ENCODE peak calls at places on chromosomes 16 and 17, in seven cellular contexts. M is astrocyte of the spinal cord; Z is nephron progenitor cell; E is CD4-positive, alpha-beta T cell; A is bronchial epithelial cell; C is RWPE1; I is upper lobe of right lung. X is an unnamed sample.

GRCh38 chr17:33404070-33404770 is 111.1 kb upstream of the ASIC2 start:
- DNase-seq in C (no peak), E (no peak), A (no peak), Z (no peak), M (no peak), I (no peak), X (no peak)

GRCh38 chr17:3801792-3802191 is 804 bp upstream of the ITGAE start:
- DNase-seq in Z (no peak), A (no peak), I (no peak), M (no peak), E (no peak), C (no peak), X (no peak)

GRCh38 chr16:88865742-88866141 is 718 bp downstream of the PABPN1L start:
- DNase-seq in C (no peak), I (no peak), M (no peak), Z (no peak), E (no peak), A (no peak), X (no peak)

GRCh38 chr17:16371742-16372141 is 9.1 kb upstream of the UBB start:
- DNase-seq in I (no peak), E (no peak), C (no peak), Z (no peak), M (peak), A (peak), X (peak)

GRCh38 chr16:67260426-67261063 is 11.8 kb downstream of the SLC9A5 start:
- DNase-seq in M (peak), A (peak), E (no peak), C (no peak), Z (no peak), I (no peak), X (no peak)

GRCh38 chr16:24778676-24779075 is 49.2 kb downstream of the TNRC6A start:
- DNase-seq in A (no peak), M (no peak), C (no peak), Z (no peak), E (no peak), I (no peak), X (no peak)

GRCh38 chr17:2192367-2193028 is 111.1 kb downstream of the SMG6 start:
- DNase-seq in A (peak), M (peak), E (no peak), I (no peak), C (peak), Z (no peak), X (peak)

GRCh38 chr17:43530303-43531081 is 15.6 kb downstream of the ETV4 start:
- DNase-seq in M (peak), C (peak), E (no peak), A (peak), I (peak), Z (peak), X (peak)

GRCh38 chr17:12521416-12521815 is 144.3 kb upstream of the MYOCD start:
- DNase-seq in E (no peak), C (no peak), M (no peak), Z (no peak), A (no peak), I (no peak), X (no peak)

GRCh38 chr17:27816946-27817345 is 16.6 kb upstream of the NOS2 start:
- DNase-seq in E (no peak), I (no peak), C (no peak), M (no peak), Z (no peak), A (no peak), X (no peak)

GRCh38 chr16:81463296-81463890 is 18.8 kb downstream of the CMIP start:
- DNase-seq in Z (no peak), M (no peak), A (no peak), I (no peak), C (no peak), E (no peak), X (no peak)

GRCh38 chr16:87765776-87766484 is at the start of gene KLHDC4:
- DNase-seq in Z (peak), E (peak), I (peak), C (peak), A (peak), M (peak), X (peak)

GRCh38 chr16:67481561-67482259 is 753 bp upstream of the ATP6V0D1 start:
- DNase-seq in I (peak), C (no peak), Z (no peak), E (no peak), A (no peak), M (no peak), X (no peak)

GRCh38 chr16:20879175-20880053 is 20.7 kb downstream of the DCUN1D3 start:
- DNase-seq in Z (no peak), E (no peak), M (peak), I (no peak), C (peak), A (peak), X (peak)

GRCh38 chr17:47742319-47743181 is 9.5 kb downstream of the TBX21 start:
- DNase-seq in Z (peak), I (no peak), A (no peak), E (no peak), M (no peak), C (no peak), X (no peak)
- TF ChIP-seq CTCF in Z (peak), I (peak), A (peak), E (peak), M (peak), C (no peak), X (peak)

GRCh38 chr16:23640959-23641765 is at the start of the genes DCTN5 and PALB2:
- DNase-seq in I (peak), A (peak), M (peak), Z (peak), C (peak), E (peak), X (peak)
- TF ChIP-seq CTCF in I (no peak), A (no peak), M (no peak), Z (no peak), C (no peak), E (no peak), X (peak)

GRCh38 chr17:38871247-38871991 is 1.6 kb downstream of the LASP1 start:
- DNase-seq in A (peak), M (peak), C (peak), E (peak), Z (peak), I (peak), X (peak)
- TF ChIP-seq CTCF in A (peak), M (peak), C (no peak), E (no peak), Z (no peak), I (peak), X (peak)

GRCh38 chr17:58591455-58591854 is 77.0 kb upstream of the MTMR4 start:
- DNase-seq in M (no peak), E (no peak), I (no peak), A (no peak), C (no peak), Z (no peak), X (no peak)
- TF ChIP-seq CTCF in M (no peak), E (no peak), I (no peak), A (no peak), C (peak), Z (peak), X (peak)

DNA sequence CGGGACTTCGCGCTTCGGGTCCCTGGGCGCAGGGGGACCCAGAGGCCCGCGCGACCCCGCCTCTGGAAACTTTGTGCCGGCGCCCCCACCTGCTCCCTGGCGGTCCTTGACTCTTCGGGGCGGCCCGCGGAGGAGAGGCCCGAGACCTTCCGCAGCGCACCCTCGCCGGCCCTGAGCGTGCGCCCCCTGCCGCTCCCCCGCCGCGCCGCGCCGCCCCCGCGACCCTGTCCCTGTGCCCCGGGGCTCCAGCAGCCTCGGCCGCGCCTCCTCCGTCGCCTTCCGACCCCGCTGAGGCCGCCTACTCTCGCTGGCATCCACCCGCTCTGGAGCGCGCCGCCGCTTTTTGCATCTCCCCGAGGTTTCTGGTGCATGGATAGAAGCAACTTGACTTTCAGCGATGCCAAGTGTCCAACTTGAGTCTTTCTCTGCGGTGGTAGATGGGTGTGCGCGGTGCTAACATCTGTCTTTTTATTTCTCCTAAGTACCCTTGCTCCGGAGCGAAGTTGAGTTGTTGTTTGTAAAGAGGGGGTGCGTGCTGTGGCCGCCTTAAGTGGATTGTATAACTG is 414 bp downstream of the DUSP14 start:
- DNase-seq in M (peak), E (peak), I (peak), A (peak), C (no peak), Z (peak), X (peak)
- TF ChIP-seq CTCF in M (no peak), E (peak), I (peak), A (no peak), C (peak), Z (peak), X (peak)

GRCh38 chr16:12659871-12660270 is 143.8 kb downstream of the CPPED1 start:
- DNase-seq in E (no peak), M (no peak), A (no peak), Z (no peak), C (no peak), I (no peak), X (no peak)
- TF ChIP-seq CTCF in E (no peak), M (no peak), A (no peak), Z (no peak), C (no peak), I (no peak), X (no peak)

GRCh38 chr16:12896562-12896961 is 4.8 kb upstream of the SHISA9 start:
- DNase-seq in M (peak), C (no peak), A (peak), Z (no peak), E (no peak), I (no peak), X (no peak)

GRCh38 chr16:12900599-12901203 is 697 bp upstream of the SHISA9 start:
- DNase-seq in C (no peak), I (no peak), Z (peak), E (no peak), M (no peak), A (no peak), X (no peak)

GRCh38 chr16:12899529-12900168 is 1.7 kb upstream of the SHISA9 start:
- DNase-seq in I (no peak), E (no peak), C (peak), M (no peak), A (peak), Z (no peak), X (no peak)

GRCh38 chr16:12901204-12901596 is 198 bp upstream of the SHISA9 start:
- DNase-seq in I (no peak), C (no peak), M (peak), Z (peak), A (no peak), E (no peak), X (no peak)

GRCh38 chr16:12898556-12898955 is 2.8 kb upstream of the SHISA9 start:
- DNase-seq in Z (no peak), M (no peak), E (no peak), I (no peak), A (no peak), C (no peak), X (no peak)
- TF ChIP-seq CTCF in Z (no peak), M (no peak), E (no peak), I (no peak), A (no peak), C (no peak), X (no peak)

DNA sequence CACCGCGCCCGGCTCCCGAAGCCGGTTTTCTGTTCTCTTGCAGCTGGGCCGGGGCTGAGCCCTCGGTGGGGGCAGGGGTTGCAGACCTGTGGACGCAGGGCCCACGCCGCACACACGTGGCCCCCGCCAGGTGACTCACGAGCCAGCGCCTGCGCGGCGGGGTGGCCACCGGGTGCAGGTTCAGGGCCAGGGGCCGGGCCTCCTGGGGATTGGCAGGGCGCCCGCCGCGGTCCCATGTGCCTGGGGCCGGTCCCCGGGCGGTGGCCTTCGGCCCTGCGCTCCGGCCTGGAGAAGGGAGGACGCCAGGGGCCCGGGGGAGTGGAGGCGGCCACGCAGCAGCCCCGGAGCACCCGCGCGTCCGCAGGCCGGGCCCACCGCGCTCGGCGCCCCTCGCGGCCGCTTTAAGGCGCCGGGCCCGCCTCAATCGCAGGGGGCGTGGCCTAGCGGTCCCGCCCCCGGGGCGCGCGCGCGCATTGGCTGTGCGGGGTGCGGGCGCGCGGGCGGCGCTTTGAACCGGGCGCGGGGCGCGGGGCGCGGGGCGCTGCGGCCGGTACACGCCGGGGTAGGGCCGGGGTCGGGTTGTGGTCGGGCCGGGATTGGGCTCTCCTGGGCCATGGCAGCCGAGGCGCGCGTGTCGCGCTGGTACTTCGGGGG is at the start of gene SLC25A10:
- DNase-seq in A (peak), C (peak), Z (peak), E (peak), I (peak), M (peak), X (peak)
- TF ChIP-seq CTCF in A (no peak), C (no peak), Z (no peak), E (peak), I (no peak), M (no peak), X (no peak)